ENCODE peak calls at places on chromosomes 12 and 14, in ten cellular contexts. G is RPMI7951; B is NCI-H1092 treated with DMSO at 0.1 percent for 48 hours; S is stimulated activated naive B cell treated with anti-CD40 and anti-IgM and Interleukin-4, amounts not matched to agents 10 μg/mL and 1 μg/mL and 100 μg/mL, for 72 hours; O is activated CD4-positive, alpha-beta T cell treated with anti-CD3 and anti-CD28 coated beads for 4 hours; U is iPS-NIHi11; J is NCI-H345; Q is activated naive CD8-positive, alpha-beta T cell treated with anti-CD3 and anti-CD28 coated beads, Interleukin-2, amount 50 U/mL, for 24 hours; Y is NCI-H1930; H is AG20443. W is an unnamed sample.
A peak's percentile ranks its signal among the peaks of the same experiment; 100 is the strongest.

GRCh38 chr14:102197317-102197850 is 57.7 kb downstream of the WDR20 start:
- DNase-seq in G (no peak), B (no peak), S (no peak), O (no peak), U (no peak), J (no peak), Q (no peak), Y (no peak), H (no peak), W (no peak)

GRCh38 chr12:54740882-54741281 is 92.7 kb upstream of the DCD start:
- DNase-seq in G (no peak), B (no peak), S (no peak), O (no peak), U (no peak), J (no peak), Q (no peak), Y (no peak), H (no peak), W (no peak)

GRCh38 chr14:90426663-90427062 is 29.8 kb downstream of the CALM1 start:
- DNase-seq in G (peak; percentile 37), B (peak; percentile 27), S (no peak), O (no peak), U (no peak), J (no peak), Q (no peak), Y (no peak), H (no peak), W (peak; percentile 47)

GRCh38 chr14:38662781-38663180 is 406.9 kb upstream of the CLEC14A start:
- DNase-seq in G (no peak), B (peak; percentile 63), S (no peak), O (no peak), U (no peak), J (no peak), Q (no peak), Y (no peak), H (no peak), W (no peak)

GRCh38 chr14:70789361-70789760 is 20.0 kb downstream of the MAP3K9 start:
- DNase-seq in G (peak; percentile 53), B (no peak), S (no peak), O (no peak), U (no peak), J (no peak), Q (no peak), Y (no peak), H (peak; percentile 25), W (no peak)

GRCh38 chr12:72442217-72442616 is 170.0 kb downstream of the TRHDE start:
- DNase-seq in G (no peak), B (no peak), S (no peak), O (no peak), U (no peak), J (no peak), Q (no peak), Y (no peak), H (no peak), W (no peak)

GRCh38 chr12:49108958-49109404 is 1.7 kb downstream of the LMBR1L start:
- DNase-seq in G (no peak), B (no peak), S (no peak), O (no peak), U (no peak), J (no peak), Q (no peak), Y (no peak), H (peak; percentile 63), W (peak; percentile 76)

GRCh38 chr14:46250113-46250703 is 401.4 kb downstream of the RPL10L start:
- DNase-seq in G (no peak), B (peak; percentile 45), S (no peak), O (no peak), U (peak; percentile 18), J (peak; percentile 2), Q (no peak), Y (no peak), H (peak; percentile 8), W (no peak)

GRCh38 chr12:109461846-109462766 is 15.0 kb downstream of the KCTD10 start:
- DNase-seq in G (peak; percentile 91), B (no peak), S (no peak), O (no peak), U (peak; percentile 55), J (no peak), Q (no peak), Y (no peak), H (peak; percentile 95), W (peak; percentile 85)

GRCh38 chr12:59886131-59886751 is 290.4 kb downstream of the SLC16A7 start:
- DNase-seq in G (no peak), B (no peak), S (no peak), O (no peak), U (no peak), J (no peak), Q (no peak), Y (no peak), H (no peak), W (no peak)

GRCh38 chr14:23430733-23431105 is 4.7 kb downstream of the MYH7 start:
- DNase-seq in G (peak; percentile 43), B (peak; percentile 45), S (no peak), O (no peak), U (peak; percentile 66), J (no peak), Q (no peak), Y (no peak), H (peak; percentile 58), W (no peak)

GRCh38 chr14:96683575-96684289 is 113.5 kb upstream of the VRK1 start:
- DNase-seq in G (peak; percentile 21), B (no peak), S (no peak), O (no peak), U (no peak), J (no peak), Q (no peak), Y (no peak), H (no peak), W (no peak)

GRCh38 chr12:107759410-107759809 is 1.5 kb downstream of the PRDM4 start:
- DNase-seq in G (peak; percentile 68), B (no peak), S (no peak), O (no peak), U (peak; percentile 9), J (no peak), Q (no peak), Y (peak; percentile 12), H (peak; percentile 70), W (peak; percentile 53)

GRCh38 chr12:112750971-112751370 is 40.6 kb upstream of the RPH3A start:
- DNase-seq in G (peak; percentile 29), B (no peak), S (no peak), O (no peak), U (no peak), J (no peak), Q (no peak), Y (no peak), H (no peak), W (no peak)

GRCh38 chr12:63965936-63966602 is 121.6 kb downstream of the SRGAP1 start:
- DNase-seq in G (no peak), B (no peak), S (no peak), O (no peak), U (no peak), J (no peak), Q (no peak), Y (no peak), H (no peak), W (no peak)

GRCh38 chr14:104792101-104792884 is 3.3 kb downstream of the AKT1 start:
- DNase-seq in G (no peak), B (peak; percentile 35), S (no peak), O (no peak), U (no peak), J (peak; percentile 22), Q (no peak), Y (no peak), H (no peak), W (no peak)